ENCODE peak calls at places on chromosomes 12 and 14, in nine cellular contexts. One of them, this sample, is unnamed.

GRCh38 chr14:65287264-65288131 is 125.0 kb upstream of the FUT8 start:
- DNase-seq in Calu3: no peak
- DNase-seq in retina: no peak
- DNase-seq in T-helper 2 cell: peak
- DNase-seq in heart right ventricle: no peak
- DNase-seq in GM20000: peak
- DNase-seq in activated T-cell treated with anti-CD3 and anti-CD28 coated beads, Interleukin-2, amount 50 U/mL, for 48 hours: peak
- DNase-seq in amygdala: no peak
- DNase-seq in neuronal stem cell: no peak
- DNase-seq in this sample: no peak

GRCh38 chr14:90641111-90642010 is 174.9 kb downstream of the TTC7B start:
- DNase-seq in heart right ventricle: no peak
- DNase-seq in amygdala: no peak
- DNase-seq in retina: peak
- DNase-seq in Calu3: no peak
- DNase-seq in GM20000: no peak
- DNase-seq in activated T-cell treated with anti-CD3 and anti-CD28 coated beads, Interleukin-2, amount 50 U/mL, for 48 hours: no peak
- DNase-seq in neuronal stem cell: peak
- DNase-seq in T-helper 2 cell: no peak
- DNase-seq in this sample: peak

GRCh38 chr14:103723176-103724081 is 7.8 kb downstream of the ZFYVE21 start:
- DNase-seq in activated T-cell treated with anti-CD3 and anti-CD28 coated beads, Interleukin-2, amount 50 U/mL, for 48 hours: no peak
- DNase-seq in GM20000: no peak
- DNase-seq in amygdala: peak
- DNase-seq in retina: no peak
- DNase-seq in T-helper 2 cell: no peak
- DNase-seq in neuronal stem cell: no peak
- DNase-seq in Calu3: no peak
- DNase-seq in heart right ventricle: no peak
- DNase-seq in this sample: no peak

GRCh38 chr14:93285048-93285447 is 47.8 kb downstream of the BTBD7 start:
- DNase-seq in Calu3: no peak
- DNase-seq in neuronal stem cell: no peak
- DNase-seq in heart right ventricle: no peak
- DNase-seq in GM20000: peak
- DNase-seq in retina: no peak
- DNase-seq in amygdala: no peak
- DNase-seq in T-helper 2 cell: no peak
- DNase-seq in activated T-cell treated with anti-CD3 and anti-CD28 coated beads, Interleukin-2, amount 50 U/mL, for 48 hours: no peak
- DNase-seq in this sample: peak

GRCh38 chr12:72273851-72274284 is 1.7 kb downstream of the TRHDE start:
- DNase-seq in heart right ventricle: no peak
- DNase-seq in activated T-cell treated with anti-CD3 and anti-CD28 coated beads, Interleukin-2, amount 50 U/mL, for 48 hours: no peak
- DNase-seq in amygdala: no peak
- DNase-seq in GM20000: no peak
- DNase-seq in T-helper 2 cell: no peak
- DNase-seq in Calu3: peak
- DNase-seq in neuronal stem cell: no peak
- DNase-seq in retina: peak
- DNase-seq in this sample: no peak

GRCh38 chr14:25259470-25259869 is 209.5 kb upstream of the STXBP6 start:
- DNase-seq in activated T-cell treated with anti-CD3 and anti-CD28 coated beads, Interleukin-2, amount 50 U/mL, for 48 hours: no peak
- DNase-seq in retina: no peak
- DNase-seq in T-helper 2 cell: no peak
- DNase-seq in neuronal stem cell: no peak
- DNase-seq in Calu3: no peak
- DNase-seq in heart right ventricle: no peak
- DNase-seq in amygdala: no peak
- DNase-seq in GM20000: no peak
- DNase-seq in this sample: no peak

GRCh38 chr14:81127785-81128184 is 93.0 kb downstream of the GTF2A1 start:
- DNase-seq in amygdala: no peak
- DNase-seq in Calu3: no peak
- DNase-seq in T-helper 2 cell: no peak
- DNase-seq in heart right ventricle: no peak
- DNase-seq in GM20000: no peak
- DNase-seq in retina: no peak
- DNase-seq in activated T-cell treated with anti-CD3 and anti-CD28 coated beads, Interleukin-2, amount 50 U/mL, for 48 hours: no peak
- DNase-seq in neuronal stem cell: no peak
- DNase-seq in this sample: peak

GRCh38 chr12:71476513-71476912 is 36.9 kb downstream of the LGR5 start:
- DNase-seq in GM20000: no peak
- DNase-seq in amygdala: no peak
- DNase-seq in T-helper 2 cell: no peak
- DNase-seq in retina: no peak
- DNase-seq in neuronal stem cell: no peak
- DNase-seq in Calu3: no peak
- DNase-seq in heart right ventricle: no peak
- DNase-seq in activated T-cell treated with anti-CD3 and anti-CD28 coated beads, Interleukin-2, amount 50 U/mL, for 48 hours: no peak
- DNase-seq in this sample: peak

GRCh38 chr14:105436891-105437722 is 17.5 kb downstream of the MTA1 start:
- DNase-seq in activated T-cell treated with anti-CD3 and anti-CD28 coated beads, Interleukin-2, amount 50 U/mL, for 48 hours: no peak
- DNase-seq in amygdala: no peak
- DNase-seq in neuronal stem cell: no peak
- DNase-seq in heart right ventricle: no peak
- DNase-seq in Calu3: no peak
- DNase-seq in GM20000: no peak
- DNase-seq in retina: no peak
- DNase-seq in T-helper 2 cell: no peak
- DNase-seq in this sample: no peak

GRCh38 chr14:93937519-93937918 is 10.4 kb downstream of the FAM181A start:
- DNase-seq in heart right ventricle: no peak
- DNase-seq in GM20000: no peak
- DNase-seq in T-helper 2 cell: no peak
- DNase-seq in activated T-cell treated with anti-CD3 and anti-CD28 coated beads, Interleukin-2, amount 50 U/mL, for 48 hours: no peak
- DNase-seq in retina: no peak
- DNase-seq in neuronal stem cell: no peak
- DNase-seq in Calu3: no peak
- DNase-seq in amygdala: no peak
- DNase-seq in this sample: no peak

GRCh38 chr12:124686001-124686884 is 118.8 kb upstream of the NCOR2 start:
- DNase-seq in heart right ventricle: no peak
- DNase-seq in neuronal stem cell: no peak
- DNase-seq in GM20000: no peak
- DNase-seq in amygdala: no peak
- DNase-seq in T-helper 2 cell: no peak
- DNase-seq in retina: no peak
- DNase-seq in activated T-cell treated with anti-CD3 and anti-CD28 coated beads, Interleukin-2, amount 50 U/mL, for 48 hours: no peak
- DNase-seq in Calu3: no peak
- DNase-seq in this sample: peak

GRCh38 chr14:96592591-96593388 is 90.6 kb downstream of the PAPOLA start:
- DNase-seq in GM20000: peak
- DNase-seq in Calu3: peak
- DNase-seq in amygdala: no peak
- DNase-seq in retina: peak
- DNase-seq in T-helper 2 cell: peak
- DNase-seq in activated T-cell treated with anti-CD3 and anti-CD28 coated beads, Interleukin-2, amount 50 U/mL, for 48 hours: peak
- DNase-seq in heart right ventricle: no peak
- DNase-seq in neuronal stem cell: peak
- DNase-seq in this sample: peak

GRCh38 chr12:851913-852312 is 97.6 kb downstream of the RAD52 start:
- DNase-seq in T-helper 2 cell: no peak
- DNase-seq in Calu3: no peak
- DNase-seq in heart right ventricle: no peak
- DNase-seq in GM20000: no peak
- DNase-seq in amygdala: no peak
- DNase-seq in activated T-cell treated with anti-CD3 and anti-CD28 coated beads, Interleukin-2, amount 50 U/mL, for 48 hours: no peak
- DNase-seq in retina: no peak
- DNase-seq in neuronal stem cell: no peak
- DNase-seq in this sample: peak

GRCh38 chr12:84607170-84607569 is 305.4 kb downstream of the SLC6A15 start:
- DNase-seq in T-helper 2 cell: no peak
- DNase-seq in activated T-cell treated with anti-CD3 and anti-CD28 coated beads, Interleukin-2, amount 50 U/mL, for 48 hours: no peak
- DNase-seq in GM20000: no peak
- DNase-seq in heart right ventricle: no peak
- DNase-seq in amygdala: no peak
- DNase-seq in Calu3: no peak
- DNase-seq in retina: no peak
- DNase-seq in neuronal stem cell: no peak
- DNase-seq in this sample: no peak

GRCh38 chr14:54175298-54175942 is 218.8 kb upstream of the BMP4 start:
- DNase-seq in activated T-cell treated with anti-CD3 and anti-CD28 coated beads, Interleukin-2, amount 50 U/mL, for 48 hours: peak
- DNase-seq in retina: peak
- DNase-seq in neuronal stem cell: peak
- DNase-seq in Calu3: peak
- DNase-seq in amygdala: peak
- DNase-seq in heart right ventricle: peak
- DNase-seq in T-helper 2 cell: no peak
- DNase-seq in GM20000: peak
- DNase-seq in this sample: peak

GRCh38 chr12:98821849-98822248 is 176.8 kb downstream of the APAF1 start:
- DNase-seq in neuronal stem cell: no peak
- DNase-seq in activated T-cell treated with anti-CD3 and anti-CD28 coated beads, Interleukin-2, amount 50 U/mL, for 48 hours: no peak
- DNase-seq in retina: no peak
- DNase-seq in Calu3: no peak
- DNase-seq in heart right ventricle: peak
- DNase-seq in T-helper 2 cell: no peak
- DNase-seq in GM20000: no peak
- DNase-seq in amygdala: no peak
- DNase-seq in this sample: no peak

GRCh38 chr14:85188836-85189235 is 341.1 kb upstream of the FLRT2 start:
- DNase-seq in GM20000: no peak
- DNase-seq in heart right ventricle: no peak
- DNase-seq in retina: no peak
- DNase-seq in amygdala: no peak
- DNase-seq in Calu3: no peak
- DNase-seq in neuronal stem cell: no peak
- DNase-seq in T-helper 2 cell: no peak
- DNase-seq in activated T-cell treated with anti-CD3 and anti-CD28 coated beads, Interleukin-2, amount 50 U/mL, for 48 hours: no peak
- DNase-seq in this sample: no peak

GRCh38 chr12:3119745-3120660 is 42.8 kb downstream of the TSPAN9 start:
- DNase-seq in retina: no peak
- DNase-seq in GM20000: no peak
- DNase-seq in Calu3: no peak
- DNase-seq in amygdala: no peak
- DNase-seq in activated T-cell treated with anti-CD3 and anti-CD28 coated beads, Interleukin-2, amount 50 U/mL, for 48 hours: no peak
- DNase-seq in neuronal stem cell: no peak
- DNase-seq in T-helper 2 cell: no peak
- DNase-seq in heart right ventricle: peak
- DNase-seq in this sample: peak

GRCh38 chr14:100586520-100587247 is 533 bp downstream of the BEGAIN start:
- DNase-seq in amygdala: no peak
- DNase-seq in Calu3: peak
- DNase-seq in activated T-cell treated with anti-CD3 and anti-CD28 coated beads, Interleukin-2, amount 50 U/mL, for 48 hours: peak
- DNase-seq in GM20000: peak
- DNase-seq in retina: peak
- DNase-seq in neuronal stem cell: no peak
- DNase-seq in heart right ventricle: no peak
- DNase-seq in T-helper 2 cell: no peak
- DNase-seq in this sample: no peak

GRCh38 chr12:3795800-3796133 is 42.9 kb upstream of the CRACR2A start:
- DNase-seq in T-helper 2 cell: no peak
- DNase-seq in GM20000: no peak
- DNase-seq in retina: no peak
- DNase-seq in amygdala: no peak
- DNase-seq in heart right ventricle: no peak
- DNase-seq in Calu3: no peak
- DNase-seq in neuronal stem cell: no peak
- DNase-seq in activated T-cell treated with anti-CD3 and anti-CD28 coated beads, Interleukin-2, amount 50 U/mL, for 48 hours: no peak
- DNase-seq in this sample: no peak

GRCh38 chr14:74382231-74382630 is 34.0 kb downstream of the VRTN start:
- DNase-seq in T-helper 2 cell: no peak
- DNase-seq in retina: no peak
- DNase-seq in amygdala: no peak
- DNase-seq in GM20000: no peak
- DNase-seq in activated T-cell treated with anti-CD3 and anti-CD28 coated beads, Interleukin-2, amount 50 U/mL, for 48 hours: no peak
- DNase-seq in neuronal stem cell: no peak
- DNase-seq in Calu3: no peak
- DNase-seq in heart right ventricle: no peak
- DNase-seq in this sample: no peak

GRCh38 chr14:56358265-56358664 is 221.3 kb upstream of the TMEM260 start:
- DNase-seq in retina: no peak
- DNase-seq in T-helper 2 cell: no peak
- DNase-seq in heart right ventricle: no peak
- DNase-seq in GM20000: no peak
- DNase-seq in amygdala: no peak
- DNase-seq in neuronal stem cell: no peak
- DNase-seq in Calu3: no peak
- DNase-seq in activated T-cell treated with anti-CD3 and anti-CD28 coated beads, Interleukin-2, amount 50 U/mL, for 48 hours: no peak
- DNase-seq in this sample: no peak

GRCh38 chr12:40921563-40922163 is 229.4 kb downstream of the CNTN1 start:
- DNase-seq in Calu3: no peak
- DNase-seq in neuronal stem cell: no peak
- DNase-seq in T-helper 2 cell: no peak
- DNase-seq in GM20000: peak
- DNase-seq in heart right ventricle: no peak
- DNase-seq in amygdala: no peak
- DNase-seq in activated T-cell treated with anti-CD3 and anti-CD28 coated beads, Interleukin-2, amount 50 U/mL, for 48 hours: no peak
- DNase-seq in retina: no peak
- DNase-seq in this sample: peak

GRCh38 chr14:90384543-90384911 is 12.3 kb upstream of the CALM1 start:
- DNase-seq in T-helper 2 cell: no peak
- DNase-seq in amygdala: no peak
- DNase-seq in heart right ventricle: no peak
- DNase-seq in Calu3: no peak
- DNase-seq in GM20000: no peak
- DNase-seq in neuronal stem cell: no peak
- DNase-seq in retina: no peak
- DNase-seq in activated T-cell treated with anti-CD3 and anti-CD28 coated beads, Interleukin-2, amount 50 U/mL, for 48 hours: no peak
- DNase-seq in this sample: peak

GRCh38 chr14:61106627-61107147 is 125.6 kb downstream of the SLC38A6 start:
- DNase-seq in neuronal stem cell: no peak
- DNase-seq in retina: no peak
- DNase-seq in amygdala: no peak
- DNase-seq in T-helper 2 cell: no peak
- DNase-seq in activated T-cell treated with anti-CD3 and anti-CD28 coated beads, Interleukin-2, amount 50 U/mL, for 48 hours: no peak
- DNase-seq in GM20000: no peak
- DNase-seq in heart right ventricle: no peak
- DNase-seq in Calu3: no peak
- DNase-seq in this sample: no peak

GRCh38 chr12:54439521-54440255 is 20.6 kb upstream of the ITGA5 start:
- DNase-seq in activated T-cell treated with anti-CD3 and anti-CD28 coated beads, Interleukin-2, amount 50 U/mL, for 48 hours: no peak
- DNase-seq in retina: peak
- DNase-seq in Calu3: no peak
- DNase-seq in amygdala: no peak
- DNase-seq in T-helper 2 cell: no peak
- DNase-seq in heart right ventricle: peak
- DNase-seq in GM20000: peak
- DNase-seq in neuronal stem cell: no peak
- DNase-seq in this sample: peak

GRCh38 chr12:122888232-122888752 is 7.6 kb downstream of the VPS37B start:
- DNase-seq in retina: no peak
- DNase-seq in amygdala: peak
- DNase-seq in activated T-cell treated with anti-CD3 and anti-CD28 coated beads, Interleukin-2, amount 50 U/mL, for 48 hours: peak
- DNase-seq in Calu3: peak
- DNase-seq in GM20000: no peak
- DNase-seq in heart right ventricle: no peak
- DNase-seq in neuronal stem cell: no peak
- DNase-seq in T-helper 2 cell: no peak
- DNase-seq in this sample: peak

GRCh38 chr12:27178723-27179398 is 65.2 kb upstream of the STK38L start:
- DNase-seq in neuronal stem cell: no peak
- DNase-seq in amygdala: no peak
- DNase-seq in T-helper 2 cell: no peak
- DNase-seq in activated T-cell treated with anti-CD3 and anti-CD28 coated beads, Interleukin-2, amount 50 U/mL, for 48 hours: no peak
- DNase-seq in GM20000: no peak
- DNase-seq in Calu3: no peak
- DNase-seq in retina: no peak
- DNase-seq in heart right ventricle: no peak
- DNase-seq in this sample: peak

This sample was measured in IMR-90.